ENCODE peak calls at places on chromosomes 3 and 15, in ten cellular contexts. H is GM20000, V is gastrocnemius medialis, X is Calu3, Z is lower leg skin, G is OCI-LY7, I is dorsolateral prefrontal cortex, D is colonic mucosa, E is fibroblast of pulmonary artery, N is neural crest cell. U is an unnamed sample.

GRCh38 chr3:24615177-24615576 is 120.5 kb upstream of the THRB start:
- DNase-seq in H (no peak), V (no peak), X (no peak), Z (no peak), G (no peak), I (no peak), D (no peak), E (no peak), N (no peak), U (no peak)

GRCh38 chr15:68187559-68187958 is 17.6 kb downstream of the CALML4 start:
- DNase-seq in H (no peak), V (peak), X (no peak), Z (peak), G (peak), I (no peak), D (peak), E (peak), N (no peak), U (no peak)

GRCh38 chr3:129257609-129258008 is 8.2 kb downstream of the COPG1 start:
- DNase-seq in H (no peak), V (no peak), X (no peak), Z (no peak), G (no peak), I (no peak), D (no peak), E (no peak), N (no peak), U (no peak)

GRCh38 chr15:66741646-66742045 is 39.6 kb downstream of the SMAD6 start:
- DNase-seq in H (no peak), V (no peak), X (no peak), Z (no peak), G (no peak), I (no peak), D (no peak), E (no peak), N (no peak), U (no peak)

GRCh38 chr15:35279811-35280210 is 194.7 kb upstream of the NANOGP8 start:
- DNase-seq in H (no peak), V (no peak), X (no peak), Z (no peak), G (no peak), I (no peak), D (no peak), E (peak), N (no peak), U (no peak)

GRCh38 chr3:24145481-24145880 is 200.4 kb downstream of the NR1D2 start:
- DNase-seq in H (no peak), V (no peak), X (no peak), Z (no peak), G (no peak), I (no peak), D (no peak), E (peak), N (no peak), U (no peak)

GRCh38 chr15:64934023-64934422 is 22.3 kb downstream of the ANKDD1A start:
- DNase-seq in H (no peak), V (no peak), X (no peak), Z (peak), G (no peak), I (no peak), D (no peak), E (no peak), N (no peak), U (peak)

GRCh38 chr3:107962946-107963345 is 127.9 kb downstream of the CD47 start:
- DNase-seq in H (no peak), V (no peak), X (peak), Z (no peak), G (no peak), I (no peak), D (no peak), E (peak), N (no peak), U (no peak)

GRCh38 chr3:188772886-188773285 is 398.9 kb upstream of the TPRG1 start:
- DNase-seq in H (no peak), V (no peak), X (no peak), Z (no peak), G (no peak), I (no peak), D (no peak), E (peak), N (no peak), U (no peak)

GRCh38 chr3:78900879-78901278 is 866.9 kb downstream of the ROBO1 start:
- DNase-seq in H (no peak), V (no peak), X (no peak), Z (no peak), G (no peak), I (no peak), D (no peak), E (no peak), N (no peak), U (no peak)

GRCh38 chr3:166367947-166368533 is 530.8 kb upstream of the BCHE start:
- DNase-seq in H (no peak), V (no peak), X (peak), Z (no peak), G (no peak), I (no peak), D (no peak), E (no peak), N (no peak), U (no peak)

GRCh38 chr15:48638966-48639365 is 6.5 kb downstream of the FBN1 start:
- DNase-seq in H (no peak), V (no peak), X (no peak), Z (no peak), G (no peak), I (no peak), D (no peak), E (no peak), N (no peak), U (no peak)

GRCh38 chr3:74267583-74268184 is 346.8 kb downstream of the CNTN3 start:
- DNase-seq in H (peak), V (no peak), X (no peak), Z (no peak), G (peak), I (no peak), D (peak), E (peak), N (peak), U (no peak)

GRCh38 chr15:59680346-59680745 is 8.8 kb downstream of the BNIP2 start:
- DNase-seq in H (no peak), V (no peak), X (no peak), Z (no peak), G (no peak), I (no peak), D (no peak), E (no peak), N (no peak), U (no peak)

GRCh38 chr15:64209680-64210334 is 47.0 kb upstream of the PPIB start:
- DNase-seq in H (peak), V (no peak), X (peak), Z (no peak), G (peak), I (no peak), D (no peak), E (peak), N (no peak), U (no peak)

GRCh38 chr3:193451881-193452280 is 73.3 kb upstream of the ATP13A5 start:
- DNase-seq in H (no peak), V (no peak), X (no peak), Z (no peak), G (no peak), I (no peak), D (no peak), E (no peak), N (no peak), U (no peak)

GRCh38 chr15:100133001-100133400 is 208.8 kb downstream of the ADAMTS17 start:
- DNase-seq in H (no peak), V (no peak), X (no peak), Z (no peak), G (no peak), I (no peak), D (no peak), E (no peak), N (no peak), U (no peak)

GRCh38 chr3:175940881-175941280 is 1081.7 kb downstream of the NAALADL2 start:
- DNase-seq in H (peak), V (no peak), X (peak), Z (no peak), G (peak), I (no peak), D (no peak), E (no peak), N (no peak), U (no peak)

GRCh38 chr15:101532865-101533264 is 43.4 kb upstream of the PCSK6 start:
- DNase-seq in H (no peak), V (no peak), X (no peak), Z (no peak), G (no peak), I (no peak), D (no peak), E (no peak), N (no peak), U (no peak)

GRCh38 chr3:196603683-196604082 is 35.2 kb downstream of the FBXO45 start:
- DNase-seq in H (no peak), V (no peak), X (no peak), Z (no peak), G (no peak), I (no peak), D (no peak), E (no peak), N (no peak), U (no peak)

GRCh38 chr3:61250784-61251173 is 473 bp downstream of the FHIT start:
- DNase-seq in H (peak), V (peak), X (peak), Z (peak), G (peak), I (no peak), D (peak), E (no peak), N (peak), U (no peak)

GRCh38 chr15:34366271-34367043 is 539 bp downstream of the LPCAT4 start:
- DNase-seq in H (peak), V (no peak), X (peak), Z (peak), G (peak), I (no peak), D (peak), E (peak), N (peak), U (no peak)

GRCh38 chr3:133699903-133700302 is 38.2 kb upstream of the TOPBP1 start:
- DNase-seq in H (no peak), V (no peak), X (no peak), Z (no peak), G (no peak), I (no peak), D (no peak), E (no peak), N (no peak), U (no peak)

GRCh38 chr3:150278843-150279341 is 129.2 kb upstream of the TSC22D2 start:
- DNase-seq in H (no peak), V (no peak), X (no peak), Z (no peak), G (no peak), I (no peak), D (peak), E (no peak), N (no peak), U (no peak)

GRCh38 chr3:134618473-134618860 is 32.4 kb downstream of the KY start:
- DNase-seq in H (no peak), V (no peak), X (no peak), Z (no peak), G (no peak), I (no peak), D (no peak), E (no peak), N (no peak), U (no peak)

GRCh38 chr3:29758108-29759020 is 477.5 kb downstream of the RBMS3 start:
- DNase-seq in H (no peak), V (no peak), X (no peak), Z (no peak), G (no peak), I (no peak), D (no peak), E (peak), N (no peak), U (no peak)

GRCh38 chr3:2036096-2036495 is 62.6 kb upstream of the CNTN4 start:
- DNase-seq in H (no peak), V (no peak), X (no peak), Z (no peak), G (no peak), I (no peak), D (peak), E (no peak), N (no peak), U (no peak)

GRCh38 chr15:98868564-98868963 is 139.0 kb downstream of the PGPEP1L start:
- DNase-seq in H (no peak), V (no peak), X (no peak), Z (no peak), G (no peak), I (no peak), D (no peak), E (no peak), N (no peak), U (no peak)

GRCh38 chr3:52606373-52607085 is 70.1 kb downstream of the UQCC5 start:
- DNase-seq in H (no peak), V (peak), X (peak), Z (peak), G (no peak), I (no peak), D (peak), E (peak), N (no peak), U (no peak)

GRCh38 chr3:55622733-55623132 is 135.6 kb upstream of the WNT5A start:
- DNase-seq in H (no peak), V (no peak), X (no peak), Z (no peak), G (no peak), I (no peak), D (no peak), E (no peak), N (no peak), U (no peak)

GRCh38 chr3:140163159-140163763 is 228.3 kb downstream of the CLSTN2 start:
- DNase-seq in H (no peak), V (no peak), X (no peak), Z (no peak), G (no peak), I (no peak), D (no peak), E (no peak), N (no peak), U (no peak)

GRCh38 chr3:30894521-30895289 is at the start of gene GADL1:
- DNase-seq in H (peak), V (peak), X (peak), Z (no peak), G (no peak), I (no peak), D (no peak), E (peak), N (peak), U (peak)

GRCh38 chr3:14792691-14793121 is 26.1 kb upstream of the FGD5 start:
- DNase-seq in H (no peak), V (no peak), X (no peak), Z (no peak), G (no peak), I (peak), D (no peak), E (no peak), N (no peak), U (no peak)

GRCh38 chr15:39579487-39580116 is 1.3 kb upstream of the THBS1 start:
- DNase-seq in H (no peak), V (peak), X (peak), Z (peak), G (no peak), I (no peak), D (no peak), E (peak), N (peak), U (no peak)

GRCh38 chr15:81908111-81908510 is 137.7 kb downstream of the MEX3B start:
- DNase-seq in H (no peak), V (no peak), X (no peak), Z (no peak), G (no peak), I (no peak), D (no peak), E (no peak), N (no peak), U (no peak)

GRCh38 chr15:81914333-81914732 is 131.5 kb downstream of the MEX3B start:
- DNase-seq in H (no peak), V (no peak), X (no peak), Z (no peak), G (no peak), I (no peak), D (no peak), E (no peak), N (no peak), U (no peak)

GRCh38 chr15:81909229-81910087 is 136.4 kb downstream of the MEX3B start:
- DNase-seq in H (no peak), V (no peak), X (no peak), Z (no peak), G (peak), I (no peak), D (no peak), E (no peak), N (no peak), U (no peak)

GRCh38 chr15:81911572-81911971 is 134.2 kb downstream of the MEX3B start:
- DNase-seq in H (no peak), V (no peak), X (no peak), Z (no peak), G (no peak), I (no peak), D (no peak), E (no peak), N (no peak), U (no peak)

GRCh38 chr15:81910997-81911396 is 134.8 kb downstream of the MEX3B start:
- DNase-seq in H (no peak), V (no peak), X (no peak), Z (no peak), G (no peak), I (no peak), D (no peak), E (no peak), N (no peak), U (no peak)
- TF ChIP-seq CTCF in H (no peak), V (no peak), X (no peak), Z (no peak), G (no peak), I (no peak), D (no peak), E (no peak), N (no peak), U (no peak)

GRCh38 chr3:131846296-131846924 is 188.4 kb downstream of the CPNE4 start:
- DNase-seq in H (peak), V (no peak), X (no peak), Z (no peak), G (no peak), I (no peak), D (no peak), E (no peak), N (no peak), U (no peak)

GRCh38 chr3:131856171-131856570 is 178.6 kb downstream of the CPNE4 start:
- DNase-seq in H (no peak), V (no peak), X (no peak), Z (no peak), G (no peak), I (no peak), D (no peak), E (no peak), N (no peak), U (no peak)

GRCh38 chr3:131848111-131848510 is 186.7 kb downstream of the CPNE4 start:
- DNase-seq in H (no peak), V (no peak), X (no peak), Z (no peak), G (no peak), I (no peak), D (no peak), E (peak), N (no peak), U (no peak)

GRCh38 chr3:131849640-131850039 is 185.2 kb downstream of the CPNE4 start:
- DNase-seq in H (no peak), V (no peak), X (no peak), Z (no peak), G (no peak), I (no peak), D (no peak), E (no peak), N (no peak), U (no peak)

DNA sequence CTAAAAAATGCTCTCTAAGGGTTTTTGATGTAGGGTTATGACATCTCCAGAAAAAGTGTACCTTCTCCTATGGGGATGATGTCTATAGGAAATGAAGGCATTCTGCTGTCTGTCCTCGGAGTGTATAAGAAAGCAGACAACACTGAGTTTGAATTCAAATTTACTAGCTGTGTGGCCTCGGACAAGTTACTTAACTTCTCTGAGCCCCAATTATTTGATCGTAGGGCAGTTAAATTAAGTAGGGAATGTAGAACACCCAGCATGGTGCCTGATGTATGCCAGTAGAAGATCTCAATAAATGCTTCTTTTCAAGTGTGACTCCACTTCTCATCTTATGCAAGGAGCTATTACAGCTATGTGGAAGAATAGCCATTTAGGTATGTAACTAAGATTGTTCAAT is 184.6 kb downstream of the CPNE4 start:
- DNase-seq in H (no peak), V (no peak), X (no peak), Z (no peak), G (no peak), I (no peak), D (no peak), E (no peak), N (no peak), U (no peak)
- TF ChIP-seq CTCF in H (no peak), V (no peak), X (no peak), Z (no peak), G (no peak), I (no peak), D (no peak), E (no peak), N (no peak), U (no peak)

DNA sequence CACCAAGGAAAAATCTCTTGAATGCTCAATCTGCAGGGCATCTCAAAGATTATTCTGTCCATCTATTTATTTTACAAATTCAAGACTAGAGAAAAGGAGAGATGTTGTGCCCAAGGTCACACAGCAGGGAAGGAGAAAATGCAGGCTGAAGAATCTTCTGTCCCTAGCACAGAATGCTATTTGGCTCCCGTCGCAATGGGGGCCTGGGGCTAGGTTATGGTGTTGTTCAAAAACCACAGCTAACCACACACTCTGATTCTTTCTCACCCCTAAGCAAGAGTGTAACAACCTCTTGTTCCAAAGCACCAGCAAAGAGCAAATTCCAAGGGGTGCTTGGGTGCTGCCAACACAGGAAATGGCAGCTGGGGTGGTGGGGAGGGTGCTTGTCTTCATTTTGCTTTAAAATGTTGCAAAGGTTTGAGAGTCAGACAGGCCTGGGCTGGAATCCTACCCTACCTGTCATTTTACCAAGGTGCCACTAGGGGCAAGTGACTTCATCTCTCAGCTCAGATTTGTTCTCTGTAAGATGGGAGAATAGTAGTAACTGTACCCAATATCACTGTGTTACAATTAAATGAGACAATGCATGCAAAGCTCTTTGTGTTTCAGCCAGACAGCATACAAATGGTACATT is 112.5 kb downstream of the ADAMTS9 start:
- DNase-seq in H (peak), V (no peak), X (peak), Z (no peak), G (peak), I (no peak), D (no peak), E (peak), N (no peak), U (no peak)
- TF ChIP-seq CTCF in H (peak), V (peak), X (peak), Z (no peak), G (peak), I (peak), D (peak), E (peak), N (peak), U (peak)

GRCh38 chr3:50230106-50230832 is 5.7 kb upstream of the GNAI2 start:
- DNase-seq in H (no peak), V (no peak), X (no peak), Z (no peak), G (no peak), I (no peak), D (no peak), E (no peak), N (no peak), U (no peak)
- TF ChIP-seq CTCF in H (no peak), V (no peak), X (no peak), Z (no peak), G (no peak), I (no peak), D (no peak), E (no peak), N (no peak), U (no peak)

U was measured in type B pancreatic cell.